ENCODE peak calls at places on chromosomes 3 and 15, in six cellular contexts. C is IMR-90, N is H9, R is mesenchymal stem cell, H is H1, U is trophoblast cell. Z is an unnamed sample.

GRCh38 chr3:72144773-72145505 is 360.0 kb upstream of the PROK2 start:
- DNase-seq in R (no peak), N (no peak), U (no peak), H (no peak), C (no peak), Z (no peak)

GRCh38 chr3:55923626-55924025 is 436.5 kb upstream of the WNT5A start:
- DNase-seq in C (no peak), R (no peak), U (no peak), H (no peak), N (no peak), Z (no peak)

GRCh38 chr15:57306944-57307411 is 69.3 kb upstream of the CGNL1 start:
- DNase-seq in U (no peak), C (no peak), N (peak), H (no peak), R (no peak), Z (no peak)

GRCh38 chr3:58188921-58189451 is 21.8 kb downstream of the DNASE1L3 start:
- DNase-seq in N (no peak), H (no peak), R (no peak), C (no peak), U (no peak), Z (no peak)

GRCh38 chr15:74530771-74531143 is 10.3 kb upstream of the ARID3B start:
- DNase-seq in U (no peak), R (no peak), H (no peak), N (peak), C (no peak), Z (no peak)

GRCh38 chr15:96042734-96043224 is 287.7 kb upstream of the NR2F2 start:
- DNase-seq in C (no peak), R (no peak), U (no peak), N (no peak), H (no peak), Z (no peak)

GRCh38 chr3:63364495-63364894 is 86.4 kb downstream of the SYNPR start:
- DNase-seq in U (no peak), R (peak), H (no peak), C (peak), N (no peak), Z (no peak)

GRCh38 chr3:38038447-38038911 is 529 bp upstream of the DLEC1 start:
- DNase-seq in N (no peak), H (no peak), U (no peak), R (no peak), C (no peak), Z (no peak)

GRCh38 chr3:156180077-156180476 is 59.7 kb downstream of the KCNAB1 start:
- DNase-seq in U (no peak), N (no peak), R (peak), H (no peak), C (peak), Z (no peak)

GRCh38 chr3:118823626-118824025 is 211.0 kb downstream of the IGSF11 start:
- DNase-seq in U (no peak), R (no peak), H (no peak), C (no peak), N (no peak), Z (no peak)

GRCh38 chr15:36887214-36888017 is 212.9 kb downstream of the MEIS2 start:
- DNase-seq in C (no peak), R (peak), U (no peak), H (no peak), N (peak), Z (peak)

GRCh38 chr15:48385431-48385830 is 54.2 kb downstream of the DUT start:
- DNase-seq in U (no peak), C (peak), H (no peak), R (peak), N (no peak), Z (no peak)

GRCh38 chr3:14413381-14414071 is 11.1 kb downstream of the SLC6A6 start:
- DNase-seq in C (peak), H (no peak), N (no peak), U (no peak), R (peak), Z (no peak)

GRCh38 chr3:3666664-3667063 is 132.6 kb upstream of the LRRN1 start:
- DNase-seq in U (no peak), R (no peak), N (no peak), C (no peak), H (no peak), Z (no peak)

GRCh38 chr3:11306815-11307589 is 34.8 kb downstream of the ATG7 start:
- DNase-seq in R (no peak), U (no peak), H (no peak), C (peak), N (no peak), Z (no peak)

GRCh38 chr3:194082596-194083220 is 53.2 kb upstream of the HES1 start:
- DNase-seq in R (peak), U (no peak), H (no peak), N (no peak), C (peak), Z (no peak)

GRCh38 chr3:139388961-139389551 is 391 bp downstream of the COPB2 start:
- DNase-seq in U (no peak), N (no peak), C (no peak), H (no peak), R (peak), Z (peak)

GRCh38 chr3:55201729-55202128 is 273.9 kb upstream of the LRTM1 start:
- DNase-seq in U (no peak), C (peak), R (no peak), N (no peak), H (no peak), Z (no peak)

GRCh38 chr15:47750030-47750739 is 32.9 kb downstream of the SEMA6D start:
- DNase-seq in R (peak), H (no peak), U (peak), N (no peak), C (peak), Z (no peak)

GRCh38 chr3:140896997-140897396 is 44.6 kb upstream of the SLC25A36 start:
- DNase-seq in H (no peak), R (no peak), U (no peak), N (no peak), C (no peak), Z (no peak)

GRCh38 chr15:71885390-71885789 is 75.0 kb downstream of the NR2E3 start:
- DNase-seq in U (no peak), N (no peak), R (no peak), H (no peak), C (no peak), Z (no peak)

GRCh38 chr15:28955686-28956421 is 70.1 kb downstream of the APBA2 start:
- DNase-seq in C (peak), U (no peak), H (peak), N (no peak), R (peak), Z (no peak)

GRCh38 chr3:14124223-14124614 is 451 bp downstream of the CHCHD4 start:
- DNase-seq in N (peak), C (no peak), H (no peak), U (peak), R (peak), Z (peak)

GRCh38 chr3:4582634-4583033 is 89.5 kb downstream of the ITPR1 start:
- DNase-seq in U (no peak), N (no peak), C (peak), R (peak), H (no peak), Z (no peak)

GRCh38 chr3:11784962-11785361 is 61.7 kb downstream of the TAMM41 start:
- DNase-seq in U (peak), C (no peak), H (no peak), N (peak), R (peak), Z (no peak)

GRCh38 chr3:15708882-15709677 is 88.7 kb downstream of the ANKRD28 start:
- DNase-seq in R (peak), N (no peak), H (no peak), U (no peak), C (peak), Z (no peak)

GRCh38 chr15:55151621-55152020 is 45.1 kb downstream of the RSL24D1 start:
- DNase-seq in U (no peak), H (no peak), N (no peak), C (no peak), R (no peak), Z (no peak)

GRCh38 chr3:135809038-135809437 is 156.5 kb upstream of the PPP2R3A start:
- DNase-seq in H (no peak), R (no peak), U (no peak), C (no peak), N (no peak), Z (no peak)

GRCh38 chr15:58269455-58270414 is 131.6 kb downstream of the AQP9 start:
- DNase-seq in R (peak), N (peak), C (peak), U (no peak), H (no peak), Z (peak)

GRCh38 chr3:17183951-17184550 is 299.3 kb downstream of the PLCL2 start:
- DNase-seq in C (peak), H (no peak), R (peak), U (no peak), N (no peak), Z (no peak)

GRCh38 chr3:166531730-166532129 is 694.5 kb upstream of the BCHE start:
- DNase-seq in C (no peak), N (no peak), R (no peak), H (no peak), U (no peak), Z (no peak)

GRCh38 chr3:123154346-123154985 is 47.3 kb upstream of the SEC22A start:
- DNase-seq in R (no peak), H (peak), N (peak), U (no peak), C (no peak), Z (no peak)

GRCh38 chr15:38354321-38354929 is 99.5 kb upstream of the FAM98B start:
- DNase-seq in R (peak), C (peak), H (peak), U (peak), N (peak), Z (peak)

GRCh38 chr3:161682715-161683114 is 186.1 kb downstream of the OTOL1 start:
- DNase-seq in R (peak), C (no peak), N (no peak), H (no peak), U (no peak), Z (no peak)

GRCh38 chr15:60941448-60941847 is 287.7 kb downstream of the RORA start:
- DNase-seq in C (peak), N (no peak), U (no peak), R (peak), H (no peak), Z (no peak)

GRCh38 chr3:71891483-71891882 is 106.5 kb upstream of the PROK2 start:
- DNase-seq in N (no peak), R (no peak), H (no peak), U (no peak), C (no peak), Z (no peak)

GRCh38 chr3:127036209-127037020 is 53.5 kb downstream of the PLXNA1 start:
- DNase-seq in H (no peak), U (no peak), R (no peak), N (no peak), C (no peak), Z (no peak)

DNA sequence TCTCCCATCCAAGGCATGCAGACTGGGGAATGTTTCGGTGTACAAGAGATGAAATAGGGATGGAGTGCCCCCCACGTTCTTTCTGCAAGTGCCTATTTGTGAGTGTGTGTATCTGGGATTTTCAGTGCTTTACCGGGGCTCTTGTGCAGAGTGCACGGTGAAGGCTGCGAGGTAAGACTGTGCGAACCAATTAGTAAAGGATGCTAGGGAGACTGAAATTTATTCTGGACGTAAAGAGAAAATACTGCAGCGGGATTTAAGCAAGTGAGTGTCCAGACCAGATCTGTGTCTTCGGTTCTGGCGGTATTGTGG is 340 bp upstream of the MAGEF1 start:
- DNase-seq in H (no peak), N (no peak), R (no peak), C (no peak), U (no peak), Z (no peak)
- H4K8ac ChIP-seq in H (no peak), N (no peak), R (peak), C (peak), U (peak), Z (no peak)

GRCh38 chr15:99369250-99369649 is 118.0 kb downstream of the LRRC28 start:
- DNase-seq in N (no peak), C (no peak), R (no peak), H (no peak), U (no peak), Z (no peak)

GRCh38 chr15:99368743-99369142 is 117.5 kb downstream of the LRRC28 start:
- DNase-seq in C (no peak), N (no peak), U (no peak), H (no peak), R (no peak), Z (no peak)

GRCh38 chr15:99361541-99362185 is 110.4 kb downstream of the LRRC28 start:
- DNase-seq in U (no peak), N (no peak), H (no peak), C (peak), R (no peak), Z (no peak)

GRCh38 chr15:99366013-99366412 is 114.7 kb downstream of the LRRC28 start:
- DNase-seq in U (no peak), N (no peak), H (no peak), R (no peak), C (no peak), Z (no peak)

DNA sequence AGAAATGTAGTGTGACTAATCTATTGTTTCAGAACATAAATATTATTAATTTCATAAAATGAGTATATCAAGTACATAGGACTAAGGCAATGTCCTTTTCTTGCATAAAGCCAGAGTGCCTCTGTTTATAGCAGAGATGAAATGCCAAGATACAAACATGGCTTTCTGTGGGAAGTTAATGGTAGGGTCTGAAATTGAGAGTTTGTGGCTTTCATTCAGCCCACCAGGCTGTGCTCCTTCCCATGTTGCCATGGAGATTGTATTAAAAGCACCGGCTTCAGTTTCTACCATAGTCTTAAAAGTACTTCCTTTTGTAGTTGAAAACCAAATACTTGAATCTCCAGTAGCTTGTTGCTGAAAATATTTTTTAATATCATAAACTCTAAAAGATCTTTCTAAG is 114.0 kb downstream of the LRRC28 start:
- DNase-seq in N (no peak), C (no peak), H (no peak), U (no peak), R (no peak), Z (no peak)
- H4K91ac ChIP-seq in N (no peak), C (no peak), H (no peak), U (no peak), R (no peak), Z (no peak)

DNA sequence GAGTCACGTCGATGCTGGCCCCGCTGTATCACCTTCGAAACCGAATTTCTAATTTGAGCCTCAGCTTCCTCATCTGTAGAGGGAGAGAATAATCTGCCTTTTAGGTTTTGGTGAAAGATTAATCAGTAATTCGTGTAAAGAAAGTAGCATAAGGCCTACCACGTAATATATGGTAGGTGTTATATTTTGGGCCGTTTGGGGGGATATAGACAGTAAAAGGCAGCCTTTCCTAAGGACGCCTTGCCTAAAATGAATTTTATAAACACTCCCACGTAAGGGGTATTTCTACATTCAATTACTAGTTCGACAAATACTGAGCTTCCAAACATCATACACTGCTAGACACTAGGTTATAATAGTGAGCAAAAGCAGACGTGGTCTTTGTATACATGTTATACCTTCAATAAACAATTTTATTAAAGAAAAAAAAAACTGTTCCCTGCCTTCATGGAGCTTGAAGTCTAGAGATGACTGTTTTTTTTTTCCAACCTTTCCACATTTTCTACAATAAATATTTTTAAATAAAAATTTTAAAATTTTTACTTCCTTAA is 737 bp downstream of the JAGN1 start:
- DNase-seq in N (no peak), R (no peak), C (no peak), U (no peak), H (no peak), Z (no peak)
- H4K8ac ChIP-seq in N (no peak), R (peak), C (peak), U (peak), H (peak), Z (no peak)

DNA sequence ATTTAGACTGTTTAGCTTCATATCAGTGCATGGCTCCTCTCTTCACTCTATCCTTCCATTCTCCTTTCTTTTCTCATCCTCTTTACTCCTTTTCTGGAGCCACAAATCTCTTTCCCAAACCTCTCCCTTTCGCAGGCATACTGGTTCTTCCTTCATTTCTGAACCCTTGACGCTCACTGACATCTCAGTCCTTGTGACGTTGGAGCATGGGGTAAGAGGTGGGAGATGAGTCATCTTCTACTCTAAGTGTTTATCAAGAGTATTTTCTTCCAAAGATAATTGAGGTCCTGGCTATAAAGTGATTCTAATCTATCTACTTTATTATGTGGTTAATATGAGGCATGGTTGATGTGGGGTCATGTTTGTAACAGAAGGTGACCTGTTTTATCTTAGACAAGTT is 414.2 kb downstream of the AGBL1 start:
- DNase-seq in H (no peak), C (no peak), N (no peak), U (no peak), R (peak), Z (no peak)
- H4K91ac ChIP-seq in H (no peak), C (no peak), N (no peak), U (no peak), R (no peak), Z (no peak)

DNA sequence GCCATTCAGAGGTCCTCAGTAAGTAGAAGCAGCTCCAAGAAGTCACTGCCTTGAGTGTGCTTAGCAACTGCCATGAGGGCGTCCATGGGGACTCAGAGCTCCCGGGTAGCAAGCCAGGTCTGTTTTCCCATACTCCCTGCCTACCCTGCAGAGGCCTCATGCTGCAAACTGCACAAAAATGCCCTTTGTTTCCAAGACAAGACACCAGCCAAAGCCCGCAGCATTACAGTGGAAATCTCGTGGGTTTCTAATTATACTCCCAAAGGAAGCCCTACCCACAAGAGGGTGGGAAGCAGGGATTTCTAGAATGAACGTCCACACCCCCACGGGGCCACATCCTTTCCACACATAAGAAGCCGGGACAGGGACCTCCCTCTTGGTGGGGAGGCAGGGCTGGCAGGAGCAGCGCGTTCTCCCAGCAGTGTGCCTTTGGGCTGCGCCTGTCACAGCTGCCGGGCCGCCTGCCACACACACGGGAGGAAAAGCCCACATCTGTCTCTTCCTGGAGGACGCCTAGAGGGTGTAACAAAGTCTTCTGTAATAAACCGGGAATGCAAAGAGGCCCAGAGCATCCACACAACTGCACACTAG is 31.1 kb downstream of the FAM174B start:
- DNase-seq in H (no peak), U (peak), C (no peak), N (no peak), R (no peak), Z (no peak)
- H4K8ac ChIP-seq in H (peak), U (no peak), C (no peak), N (no peak), R (peak), Z (no peak)

GRCh38 chr15:53034767-53035245 is 244.7 kb upstream of the ONECUT1 start:
- DNase-seq in H (no peak), R (no peak), U (no peak), N (no peak), C (no peak), Z (no peak)
- H4K91ac ChIP-seq in H (no peak), R (no peak), U (no peak), N (no peak), C (no peak), Z (no peak)

GRCh38 chr3:42653560-42654330 is at the start of gene ZBTB47:
- DNase-seq in R (peak), H (peak), N (peak), C (no peak), U (peak), Z (no peak)

GRCh38 chr3:42653303-42653559 is 266 bp upstream of the ZBTB47 start:
- DNase-seq in C (no peak), U (no peak), R (peak), N (no peak), H (no peak), Z (no peak)

GRCh38 chr3:42655331-42655888 is 1.9 kb downstream of the ZBTB47 start:
- DNase-seq in H (peak), N (peak), R (peak), U (no peak), C (no peak), Z (no peak)

GRCh38 chr3:42655980-42656679 is 2.6 kb downstream of the ZBTB47 start:
- DNase-seq in R (peak), H (peak), U (no peak), C (peak), N (peak), Z (no peak)

GRCh38 chr3:42654331-42655201 is 1.1 kb downstream of the ZBTB47 start:
- DNase-seq in R (peak), U (no peak), N (peak), C (peak), H (peak), Z (peak)
- H4K8ac ChIP-seq in R (peak), U (peak), N (no peak), C (peak), H (peak), Z (peak)

GRCh38 chr3:69890691-69891090 is 108.8 kb upstream of the SAMMSON start:
- DNase-seq in C (peak), U (no peak), N (no peak), R (no peak), H (no peak), Z (no peak)
- H4K91ac ChIP-seq in C (no peak), U (no peak), N (no peak), R (no peak), H (no peak), Z (no peak)

GRCh38 chr3:190010486-190010885 is 110.2 kb downstream of the P3H2 start:
- DNase-seq in R (no peak), U (no peak), C (no peak), H (no peak), N (no peak), Z (no peak)
- H4K8ac ChIP-seq in R (no peak), U (peak), C (no peak), H (no peak), N (no peak), Z (no peak)

GRCh38 chr15:23467110-23467600 is 20.1 kb upstream of the GOLGA6L2 start:
- DNase-seq in H (no peak), N (no peak), R (peak), C (peak), U (no peak), Z (no peak)

GRCh38 chr15:23477920-23478319 is 30.9 kb upstream of the GOLGA6L2 start:
- DNase-seq in H (no peak), U (no peak), N (no peak), C (no peak), R (no peak), Z (no peak)

GRCh38 chr15:23472678-23473077 is 25.6 kb upstream of the GOLGA6L2 start:
- DNase-seq in U (no peak), C (no peak), H (no peak), N (no peak), R (no peak), Z (no peak)

GRCh38 chr15:23472033-23472432 is 25.0 kb upstream of the GOLGA6L2 start:
- DNase-seq in N (no peak), R (no peak), C (no peak), H (no peak), U (no peak), Z (no peak)
- H4K91ac ChIP-seq in N (no peak), R (no peak), C (no peak), H (no peak), U (no peak), Z (no peak)